ENCODE peak calls at places on chromosomes 12 and 14, in ten cellular contexts. N is H54, M is IMR-90, C is sigmoid colon, I is tibial nerve, E is GM12891, X is ovary, D is transverse colon, S is spleen, Q is breast epithelium. H is an unnamed sample.

GRCh38 chr14:50882932-50883826 is 11.3 kb downstream of the ABHD12B start:
- DNase-seq in I (no peak), M (no peak), D (peak), X (no peak), N (no peak), S (no peak), Q (no peak), E (no peak), C (no peak), H (no peak)

GRCh38 chr12:130014485-130014807 is 110.6 kb upstream of the TMEM132D start:
- DNase-seq in S (no peak), D (no peak), N (no peak), Q (no peak), I (no peak), M (no peak), E (no peak), X (no peak), C (no peak), H (no peak)

GRCh38 chr12:49198431-49199155 is 9.7 kb upstream of the TUBA1A start:
- DNase-seq in D (no peak), N (peak), E (no peak), Q (no peak), C (peak), M (peak), X (peak), S (no peak), I (no peak), H (no peak)

GRCh38 chr14:22556021-22556989 is 32.7 kb downstream of the DAD1 start:
- DNase-seq in C (peak), E (peak), X (no peak), M (peak), I (no peak), Q (no peak), D (peak), N (peak), S (peak), H (peak)

GRCh38 chr12:95218164-95218851 is 701 bp downstream of the VEZT start:
- DNase-seq in E (no peak), C (no peak), N (peak), D (peak), S (no peak), M (peak), I (no peak), X (no peak), Q (no peak), H (peak)

GRCh38 chr14:105248368-105249174 is at the start of gene BTBD6:
- DNase-seq in S (peak), C (peak), D (peak), Q (peak), M (peak), I (peak), E (peak), X (peak), N (peak), H (peak)

GRCh38 chr12:109994262-109995175 is 1.6 kb downstream of the GIT2 start:
- DNase-seq in Q (no peak), D (no peak), C (no peak), S (no peak), E (no peak), I (no peak), M (no peak), X (no peak), N (no peak), H (no peak)

GRCh38 chr14:93146119-93146518 is 30.4 kb upstream of the ITPK1 start:
- DNase-seq in C (no peak), M (no peak), N (no peak), D (no peak), X (no peak), I (no peak), E (no peak), S (no peak), Q (no peak), H (no peak)

GRCh38 chr14:47826809-47827208 is 151.4 kb upstream of the MDGA2 start:
- DNase-seq in N (no peak), Q (no peak), S (no peak), E (no peak), I (no peak), D (no peak), M (no peak), X (no peak), C (no peak), H (no peak)

GRCh38 chr14:93970589-93970966 is 5.8 kb downstream of the ASB2 start:
- DNase-seq in N (no peak), D (peak), I (no peak), M (no peak), C (no peak), S (peak), Q (no peak), E (no peak), X (no peak), H (no peak)

GRCh38 chr12:53378705-53379388 is 1.1 kb upstream of the SP1 start:
- DNase-seq in I (no peak), S (no peak), M (no peak), C (no peak), N (no peak), X (no peak), E (no peak), D (no peak), Q (no peak), H (peak)

GRCh38 chr12:5027436-5027835 is 16.2 kb upstream of the KCNA5 start:
- DNase-seq in N (no peak), X (no peak), C (no peak), Q (no peak), S (no peak), M (no peak), I (no peak), D (no peak), E (no peak), H (no peak)

GRCh38 chr14:50542941-50543418 is 10.6 kb upstream of the MAP4K5 start:
- DNase-seq in I (no peak), M (peak), N (no peak), E (no peak), S (no peak), C (no peak), Q (no peak), X (no peak), D (peak), H (peak)

GRCh38 chr14:70619708-70620107 is 19.3 kb upstream of the MED6 start:
- DNase-seq in Q (no peak), S (no peak), M (no peak), E (no peak), C (no peak), I (no peak), N (no peak), D (no peak), X (no peak), H (no peak)

GRCh38 chr14:92600318-92601053 is 86.9 kb downstream of the RIN3 start:
- DNase-seq in N (peak), X (no peak), M (peak), I (no peak), D (no peak), S (no peak), Q (no peak), C (no peak), E (no peak), H (no peak)

GRCh38 chr12:109098671-109099070 is 1.3 kb downstream of the UNG start:
- DNase-seq in I (no peak), S (no peak), C (no peak), Q (no peak), M (no peak), E (no peak), N (no peak), X (no peak), D (no peak), H (no peak)

GRCh38 chr14:64654072-64654899 is 49.9 kb upstream of the PLEKHG3 start:
- DNase-seq in M (peak), X (no peak), S (no peak), E (no peak), I (no peak), C (no peak), D (no peak), Q (no peak), N (peak), H (no peak)

GRCh38 chr12:66447643-66448042 is 145.3 kb downstream of the HELB start:
- DNase-seq in X (no peak), C (no peak), Q (no peak), D (no peak), E (no peak), S (no peak), I (no peak), N (no peak), M (no peak), H (no peak)

GRCh38 chr14:67697006-67697405 is 1.4 kb upstream of the RDH11 start:
- DNase-seq in M (no peak), I (no peak), Q (no peak), E (no peak), C (no peak), X (no peak), D (no peak), S (no peak), N (no peak), H (no peak)

GRCh38 chr14:85546390-85546789 is 16.4 kb downstream of the FLRT2 start:
- DNase-seq in D (no peak), M (no peak), S (no peak), C (no peak), E (no peak), N (no peak), Q (no peak), X (no peak), I (no peak), H (no peak)

GRCh38 chr14:91985008-91985407 is 37.5 kb upstream of the FBLN5 start:
- DNase-seq in C (no peak), Q (no peak), X (no peak), I (no peak), E (no peak), M (peak), D (no peak), S (no peak), N (no peak), H (no peak)

GRCh38 chr12:674272-674781 is 11.1 kb upstream of the NINJ2 start:
- DNase-seq in E (no peak), C (no peak), N (peak), X (no peak), M (peak), S (no peak), I (no peak), D (no peak), Q (no peak), H (no peak)

GRCh38 chr12:31219521-31219920 is 106.4 kb downstream of the SINHCAF start:
- DNase-seq in N (no peak), Q (no peak), S (no peak), C (peak), D (no peak), E (no peak), I (no peak), M (no peak), X (no peak), H (no peak)

GRCh38 chr12:24561882-24562760 is 386.8 kb downstream of the BCAT1 start:
- DNase-seq in Q (no peak), E (peak), D (peak), S (peak), C (peak), X (peak), I (peak), N (no peak), M (peak), H (peak)
- TF ChIP-seq POLR2A in Q (no peak), E (no peak), D (no peak), S (no peak), C (no peak), X (peak), I (no peak), N (no peak), M (no peak), H (no peak)

GRCh38 chr12:131988054-131988796 is 38.5 kb downstream of the EP400 start:
- DNase-seq in I (no peak), S (no peak), M (no peak), N (no peak), Q (no peak), X (no peak), D (no peak), C (no peak), E (no peak), H (no peak)

GRCh38 chr12:131987552-131987951 is 37.8 kb downstream of the EP400 start:
- DNase-seq in E (no peak), C (no peak), I (no peak), S (no peak), X (no peak), N (no peak), M (no peak), D (no peak), Q (no peak), H (no peak)

GRCh38 chr12:131985145-131985875 is 35.6 kb downstream of the EP400 start:
- DNase-seq in N (no peak), E (no peak), S (peak), X (no peak), D (no peak), M (no peak), I (no peak), Q (no peak), C (no peak), H (no peak)

GRCh38 chr12:131986361-131986760 is 36.6 kb downstream of the EP400 start:
- DNase-seq in S (no peak), Q (no peak), M (no peak), I (no peak), E (no peak), C (no peak), X (no peak), D (no peak), N (no peak), H (no peak)

GRCh38 chr12:131986847-131987398 is 37.2 kb downstream of the EP400 start:
- DNase-seq in N (no peak), X (no peak), D (no peak), C (no peak), E (no peak), Q (no peak), I (no peak), M (no peak), S (no peak), H (peak)
- TF ChIP-seq POLR2A in N (no peak), X (no peak), D (no peak), C (no peak), E (no peak), Q (no peak), I (no peak), M (no peak), S (no peak), H (no peak)

DNA sequence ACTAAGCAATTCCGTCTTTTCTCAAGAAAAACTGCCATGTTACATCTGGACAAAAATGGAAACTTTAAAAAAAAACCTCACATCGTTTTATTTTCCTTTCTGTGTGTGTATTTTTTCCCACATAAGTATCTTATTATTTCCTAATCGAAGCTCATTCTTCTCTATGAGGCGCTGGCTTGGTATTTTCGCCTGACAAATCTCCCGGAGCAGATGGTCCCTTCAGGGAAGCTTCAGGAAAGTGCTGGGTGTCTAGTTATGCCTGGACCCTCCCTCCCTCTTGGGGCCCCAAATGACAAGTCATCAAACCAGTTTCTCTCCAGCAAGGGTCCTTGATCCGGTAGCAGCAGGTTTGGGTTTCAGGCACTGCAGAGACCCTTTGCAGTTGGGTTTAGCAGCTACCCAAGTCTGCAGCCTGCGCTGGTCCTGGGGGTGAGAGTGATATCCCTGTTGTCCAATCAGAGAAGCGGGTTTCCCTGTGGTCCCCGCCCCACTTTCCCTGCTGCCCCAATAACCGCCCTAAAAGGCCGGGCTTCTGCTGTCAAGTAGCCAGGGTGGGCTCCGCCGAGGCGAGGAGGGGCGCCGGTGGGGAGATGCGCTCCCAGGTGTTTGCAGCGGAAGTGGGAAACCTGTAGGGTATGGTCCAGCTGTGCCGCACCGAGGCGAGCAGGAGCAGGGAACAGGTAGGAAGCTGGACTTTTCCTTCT is at the start of gene CNTN1:
- DNase-seq in I (peak), Q (peak), D (peak), X (peak), E (peak), M (peak), N (no peak), C (peak), S (peak), H (no peak)
- TF ChIP-seq POLR2A in I (no peak), Q (no peak), D (no peak), X (no peak), E (no peak), M (no peak), N (no peak), C (no peak), S (no peak), H (no peak)

GRCh38 chr12:51817027-51817953 is 31.2 kb downstream of the FIGNL2 start:
- DNase-seq in Q (no peak), X (no peak), C (no peak), I (no peak), D (no peak), N (no peak), E (no peak), S (no peak), M (no peak), H (no peak)

GRCh38 chr12:51812871-51813270 is 35.6 kb downstream of the FIGNL2 start:
- DNase-seq in N (no peak), D (no peak), C (no peak), M (no peak), I (no peak), Q (no peak), E (no peak), X (no peak), S (no peak), H (no peak)

GRCh38 chr12:51813931-51814310 is 34.6 kb downstream of the FIGNL2 start:
- DNase-seq in M (no peak), N (no peak), X (no peak), Q (no peak), D (no peak), E (no peak), I (no peak), S (no peak), C (no peak), H (no peak)

GRCh38 chr12:51815571-51815970 is 32.9 kb downstream of the FIGNL2 start:
- DNase-seq in I (no peak), S (no peak), E (no peak), M (no peak), D (no peak), C (no peak), N (no peak), Q (no peak), X (no peak), H (no peak)

GRCh38 chr12:51814311-51815088 is 34.0 kb downstream of the FIGNL2 start:
- DNase-seq in X (peak), C (peak), Q (peak), S (peak), D (peak), M (peak), I (peak), N (no peak), E (peak), H (peak)
- TF ChIP-seq POLR2A in X (no peak), C (no peak), Q (no peak), S (no peak), D (peak), M (no peak), I (peak), N (no peak), E (no peak), H (no peak)

GRCh38 chr12:9106610-9107541 is 8.8 kb downstream of the A2M start:
- DNase-seq in E (no peak), S (no peak), M (no peak), N (no peak), D (no peak), Q (no peak), I (no peak), X (no peak), C (no peak), H (no peak)
- TF ChIP-seq POLR2A in E (no peak), S (no peak), M (no peak), N (no peak), D (no peak), Q (no peak), I (no peak), X (no peak), C (no peak), H (no peak)

GRCh38 chr14:102524026-102524450 is 14.5 kb upstream of the ANKRD9 start:
- DNase-seq in E (no peak), M (no peak), N (no peak), C (peak), Q (no peak), S (no peak), I (no peak), D (no peak), X (no peak), H (no peak)

GRCh38 chr14:102525213-102526143 is 15.9 kb upstream of the ANKRD9 start:
- DNase-seq in Q (no peak), E (no peak), X (no peak), D (peak), M (peak), N (no peak), I (no peak), C (no peak), S (no peak), H (no peak)

GRCh38 chr14:102527255-102528232 is 18.0 kb upstream of the ANKRD9 start:
- DNase-seq in S (no peak), I (no peak), C (no peak), M (no peak), N (peak), D (peak), X (no peak), Q (no peak), E (no peak), H (peak)

GRCh38 chr14:102523200-102524025 is 13.8 kb upstream of the ANKRD9 start:
- DNase-seq in S (no peak), D (peak), Q (no peak), M (no peak), X (no peak), C (no peak), I (no peak), N (no peak), E (no peak), H (no peak)

DNA sequence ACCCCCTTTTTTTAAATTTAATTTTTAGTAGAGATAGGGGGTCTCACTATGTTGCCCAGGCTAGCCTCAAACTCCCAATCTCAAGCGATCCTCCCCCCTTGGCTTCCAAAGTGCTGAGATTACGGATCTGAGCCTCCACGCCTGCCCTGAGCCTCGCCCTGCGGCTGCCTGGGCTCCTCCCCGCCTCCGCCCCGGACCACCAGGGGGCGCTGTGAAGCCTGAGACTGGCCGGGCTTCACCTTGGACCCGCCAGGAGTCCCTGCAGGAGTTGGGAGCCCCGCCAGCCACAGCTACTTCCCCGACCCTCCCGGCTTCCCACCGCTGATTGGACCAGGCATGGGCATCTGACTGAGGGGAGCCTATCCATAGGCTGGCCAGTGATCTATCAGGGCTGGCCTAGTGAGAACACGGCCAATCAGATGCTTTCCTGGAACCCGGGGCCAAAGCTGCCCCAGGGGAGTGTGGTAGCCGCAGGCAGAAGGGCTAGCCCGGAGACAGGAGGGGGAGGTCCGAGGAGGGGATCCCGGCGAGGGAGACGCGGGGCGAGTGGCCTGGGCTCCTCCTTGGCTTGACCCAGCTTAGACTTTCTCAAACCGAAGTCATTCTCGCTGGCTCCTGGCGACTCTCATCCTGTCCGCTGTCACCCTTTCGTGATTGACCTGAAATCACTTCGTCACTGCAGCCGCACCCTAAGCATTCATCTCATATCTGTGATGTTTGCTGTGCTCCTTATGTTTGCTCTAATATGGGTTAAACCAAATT is 15.1 kb upstream of the ANKRD9 start:
- DNase-seq in M (peak), E (peak), N (peak), I (peak), X (peak), Q (peak), S (peak), D (peak), C (peak), H (peak)
- TF ChIP-seq POLR2A in M (peak), E (peak), N (peak), I (no peak), X (no peak), Q (no peak), S (no peak), D (peak), C (peak), H (peak)

GRCh38 chr14:39435241-39435640 is 3.0 kb upstream of the FBXO33 start:
- DNase-seq in E (no peak), X (no peak), N (no peak), C (no peak), S (no peak), Q (no peak), I (no peak), M (no peak), D (no peak), H (no peak)
- TF ChIP-seq POLR2A in E (no peak), X (no peak), N (no peak), C (no peak), S (no peak), Q (no peak), I (no peak), M (no peak), D (no peak), H (no peak)